ENCODE peak calls at places on chromosome 1, in six cellular contexts. J is body of pancreas, O is IMR-90, A is gastrocnemius medialis, U is neural progenitor cell, R is cardiac muscle cell. Z is an unnamed sample.

GRCh38 chr1:197399691-197400521 is 131.9 kb downstream of the CRB1 start:
- DNase-seq in J (peak; percentile 25), O (peak; percentile 51), A (no peak), U (peak; percentile 52), R (peak; percentile 44), Z (peak; percentile 68)

GRCh38 chr1:99756598-99756997 is 9.8 kb downstream of the FRRS1 start:
- DNase-seq in J (no peak), O (peak; percentile 64), A (no peak), U (no peak), R (no peak), Z (peak; percentile 15)

GRCh38 chr1:206685749-206686485 is 1.2 kb downstream of the MAPKAPK2 start:
- DNase-seq in J (peak; percentile 80), O (peak; percentile 80), A (peak; percentile 73), U (peak; percentile 82), R (peak; percentile 88), Z (peak; percentile 57)

GRCh38 chr1:24904731-24905354 is 25.2 kb downstream of the RUNX3 start:
- DNase-seq in J (no peak), O (no peak), A (no peak), U (no peak), R (no peak), Z (no peak)

GRCh38 chr1:47201179-47201578 is 11.3 kb upstream of the PDZK1IP1 start:
- DNase-seq in J (no peak), O (peak; percentile 29), A (no peak), U (peak; percentile 46), R (no peak), Z (no peak)

GRCh38 chr1:84409888-84410287 is 11.6 kb downstream of the DNASE2B start:
- DNase-seq in J (no peak), O (no peak), A (no peak), U (no peak), R (no peak), Z (no peak)

GRCh38 chr1:244869364-244869827 is 5.1 kb upstream of the HNRNPU start:
- DNase-seq in J (no peak), O (no peak), A (no peak), U (no peak), R (no peak), Z (no peak)

GRCh38 chr1:248871837-248872401 is 13.0 kb upstream of the ZNF692 start:
- DNase-seq in J (no peak), O (no peak), A (no peak), U (no peak), R (no peak), Z (no peak)

GRCh38 chr1:26021647-26022403 is at the start of gene EXTL1:
- DNase-seq in J (no peak), O (peak; percentile 63), A (peak; percentile 83), U (peak; percentile 91), R (peak; percentile 86), Z (peak; percentile 40)

GRCh38 chr1:65393345-65393744 is 27.1 kb upstream of the LEPR start:
- DNase-seq in J (no peak), O (peak; percentile 34), A (no peak), U (no peak), R (no peak), Z (peak; percentile 44)

GRCh38 chr1:213066363-213066762 is 15.3 kb downstream of the RPS6KC1 start:
- DNase-seq in J (no peak), O (no peak), A (no peak), U (no peak), R (no peak), Z (no peak)

GRCh38 chr1:201888282-201889033 is at the start of gene SHISA4:
- DNase-seq in J (peak; percentile 89), O (peak; percentile 29), A (peak; percentile 94), U (peak; percentile 70), R (peak; percentile 54), Z (no peak)

GRCh38 chr1:2803931-2804627 is 2.6 kb upstream of the TTC34 start:
- DNase-seq in J (no peak), O (no peak), A (no peak), U (no peak), R (no peak), Z (no peak)

GRCh38 chr1:2347409-2347785 is 44.0 kb downstream of the MORN1 start:
- DNase-seq in J (no peak), O (no peak), A (no peak), U (no peak), R (no peak), Z (no peak)

GRCh38 chr1:75937034-75937433 is 4.8 kb upstream of the ASB17 start:
- DNase-seq in J (no peak), O (peak; percentile 73), A (no peak), U (no peak), R (no peak), Z (no peak)

GRCh38 chr1:6489799-6490180 is 1.7 kb downstream of the PLEKHG5 start:
- DNase-seq in J (peak; percentile 72), O (peak; percentile 69), A (no peak), U (peak; percentile 88), R (peak; percentile 80), Z (peak; percentile 47)

GRCh38 chr1:60134706-60135105 is 61.1 kb upstream of the C1orf87 start:
- DNase-seq in J (no peak), O (no peak), A (no peak), U (no peak), R (no peak), Z (no peak)

GRCh38 chr1:155458111-155458510 is 104.5 kb downstream of the ASH1L start:
- DNase-seq in J (no peak), O (no peak), A (no peak), U (no peak), R (no peak), Z (no peak)

GRCh38 chr1:242854466-242854865 is 330.0 kb upstream of the PLD5 start:
- DNase-seq in J (no peak), O (no peak), A (no peak), U (no peak), R (no peak), Z (no peak)

GRCh38 chr1:31855038-31855845 is 39.4 kb upstream of the SPOCD1 start:
- DNase-seq in J (no peak), O (peak; percentile 75), A (no peak), U (no peak), R (no peak), Z (peak; percentile 34)

GRCh38 chr1:116553386-116554115 is 17.3 kb downstream of the CD58 start:
- DNase-seq in J (no peak), O (no peak), A (no peak), U (no peak), R (no peak), Z (no peak)
- H3K27ac ChIP-seq in J (no peak overlapping the region), O (no peak overlapping the region), A (no peak overlapping the region), U (no peak overlapping the region), R (no peak overlapping the region), Z (no peak overlapping the region)

DNA sequence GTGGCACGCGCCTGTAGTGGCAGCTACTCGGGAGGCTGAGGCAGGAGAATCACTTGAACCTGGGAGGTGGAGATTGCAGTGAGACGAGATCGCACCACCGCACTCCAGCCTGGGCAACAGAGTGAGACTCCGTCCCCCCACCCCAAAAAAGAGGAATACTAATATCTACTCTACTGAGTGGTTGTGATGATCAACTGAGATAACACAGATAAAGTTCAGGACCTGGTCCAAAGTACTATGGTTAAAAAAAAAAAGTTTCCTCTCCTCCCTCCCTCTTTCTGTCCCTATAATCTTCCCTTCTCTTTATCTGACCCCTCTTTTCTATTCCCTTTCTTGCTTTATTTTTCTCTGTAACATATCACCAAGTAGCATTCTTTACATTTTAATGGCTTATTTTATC is 4.0 kb upstream of the RORC start:
- DNase-seq in J (no peak), O (no peak), A (no peak), U (no peak), R (no peak), Z (no peak)
- H3K27ac ChIP-seq in J (peak overlapping the region; percentile 88), O (no peak overlapping the region), A (no peak overlapping the region), U (no peak overlapping the region), R (no peak overlapping the region), Z (no peak overlapping the region)

DNA sequence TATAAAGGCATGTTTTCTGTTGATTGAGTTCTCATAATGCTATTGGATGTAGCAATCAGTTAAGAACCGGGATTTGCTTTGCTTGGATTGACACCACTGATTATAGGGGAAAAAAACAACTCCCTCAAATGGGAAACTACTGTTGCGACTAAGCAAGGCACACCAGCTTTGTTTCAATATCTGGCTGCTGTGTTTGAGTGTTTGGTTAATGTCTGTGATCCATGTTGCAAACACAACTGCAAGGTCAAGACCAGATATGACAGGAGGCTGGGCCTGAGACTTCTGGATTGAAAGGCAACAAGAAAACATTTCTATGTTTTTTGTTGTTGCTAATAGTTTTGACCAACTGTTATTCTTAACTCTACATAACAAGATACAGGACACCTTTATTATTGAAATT is 50.7 kb downstream of the MTR start:
- DNase-seq in J (no peak), O (no peak), A (no peak), U (no peak), R (no peak), Z (no peak)
- H3K27ac ChIP-seq in J (no peak overlapping the region), O (no peak overlapping the region), A (no peak overlapping the region), U (no peak overlapping the region), R (peak overlapping the region; percentile 88), Z (no peak overlapping the region)

GRCh38 chr1:87685366-87686136 is 356.9 kb downstream of the LMO4 start:
- DNase-seq in J (no peak), O (peak; percentile 40), A (no peak), U (peak; percentile 47), R (no peak), Z (no peak)
- H3K27ac ChIP-seq in J (no peak overlapping the region), O (peak overlapping the region; percentile 51), A (no peak overlapping the region), U (no peak overlapping the region), R (no peak overlapping the region), Z (no peak overlapping the region)

GRCh38 chr1:9588551-9589143 is at the start of gene TMEM201:
- DNase-seq in J (peak; percentile 95), O (peak; percentile 85), A (peak; percentile 93), U (peak; percentile 97), R (peak; percentile 96), Z (peak; percentile 85)
- H3K27ac ChIP-seq in J (peak within 1 kb of the TSS; percentile 37), O (peak within 1 kb of the TSS; percentile 58), A (peak within 1 kb of the TSS; percentile 82), U (no peak within 1 kb of the TSS), R (no peak within 1 kb of the TSS), Z (peak within 1 kb of the TSS; percentile 50)

DNA sequence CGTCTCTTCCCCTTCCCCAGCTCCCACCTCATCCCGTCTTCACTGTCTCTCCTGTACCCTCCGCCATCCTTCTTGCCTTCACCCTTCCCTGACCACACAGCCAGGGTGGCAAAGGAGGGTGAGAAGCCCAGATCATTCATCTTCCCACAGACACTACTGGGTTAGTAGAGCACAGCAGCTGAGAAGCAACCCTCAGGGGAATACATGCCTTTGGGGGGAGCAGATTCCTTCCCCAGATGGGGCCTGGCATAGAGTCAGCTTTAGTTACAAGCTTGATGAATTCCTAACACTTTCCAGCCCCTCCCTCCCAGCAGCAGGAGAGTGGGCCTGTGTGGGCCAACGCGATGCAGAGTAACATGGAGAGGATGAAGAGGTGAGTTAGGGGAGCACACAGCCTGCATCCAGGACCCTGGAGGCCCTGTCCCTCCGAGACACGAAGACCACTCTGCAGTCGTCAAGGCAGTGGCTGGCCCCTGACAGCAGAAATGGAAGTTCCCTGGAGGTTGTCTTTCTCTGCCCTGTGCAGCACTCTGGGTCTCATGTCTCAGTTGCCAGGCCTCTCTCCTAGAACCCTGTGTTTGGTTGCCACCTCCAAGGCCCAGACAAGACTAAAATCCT is 8.8 kb upstream of the BTG2 start:
- DNase-seq in J (no peak), O (no peak), A (no peak), U (no peak), R (no peak), Z (no peak)
- H3K27ac ChIP-seq in J (no peak overlapping the region), O (no peak overlapping the region), A (no peak overlapping the region), U (no peak overlapping the region), R (no peak overlapping the region), Z (no peak overlapping the region)

Z was measured in brain microvascular endothelial cell.